ENCODE peak calls at places on chromosomes 5 and 9, in eight cellular contexts. One of them, this sample, is unnamed.

GRCh38 chr5:40827479-40827977 is 7.5 kb downstream of the RPL37 start:
- DNase-seq in T-helper 17 cell: no peak
- DNase-seq in breast epithelium: no peak
- DNase-seq in GM23338: no peak
- DNase-seq in NCI-H524: no peak
- DNase-seq in effector CD8-positive, alpha-beta T cell: no peak
- DNase-seq in stimulated activated CD4-positive, alpha-beta T cell treated with anti-CD3 and anti-CD28 coated beads, Interleukin-1b, Interleukin-23, amount 100 ng/mL, for 24 hours: no peak
- DNase-seq in NCI-H1436: no peak
- DNase-seq in this sample: no peak

GRCh38 chr9:133285252-133285775 is 10.3 kb upstream of the ABO start:
- DNase-seq in T-helper 17 cell: no peak
- DNase-seq in breast epithelium: no peak
- DNase-seq in GM23338: no peak
- DNase-seq in NCI-H524: no peak
- DNase-seq in effector CD8-positive, alpha-beta T cell: no peak
- DNase-seq in stimulated activated CD4-positive, alpha-beta T cell treated with anti-CD3 and anti-CD28 coated beads, Interleukin-1b, Interleukin-23, amount 100 ng/mL, for 24 hours: no peak
- DNase-seq in NCI-H1436: no peak
- DNase-seq in this sample: no peak

GRCh38 chr5:77776606-77777206 is 567 bp upstream of the TBCA start:
- DNase-seq in T-helper 17 cell: no peak
- DNase-seq in breast epithelium: no peak
- DNase-seq in GM23338: no peak
- DNase-seq in NCI-H524: no peak
- DNase-seq in effector CD8-positive, alpha-beta T cell: no peak
- DNase-seq in stimulated activated CD4-positive, alpha-beta T cell treated with anti-CD3 and anti-CD28 coated beads, Interleukin-1b, Interleukin-23, amount 100 ng/mL, for 24 hours: no peak
- DNase-seq in NCI-H1436: no peak
- DNase-seq in this sample: no peak

GRCh38 chr5:132785355-132785754 is 8.3 kb upstream of the SEPTIN8 start:
- DNase-seq in T-helper 17 cell: no peak
- DNase-seq in breast epithelium: no peak
- DNase-seq in GM23338: no peak
- DNase-seq in NCI-H524: no peak
- DNase-seq in effector CD8-positive, alpha-beta T cell: no peak
- DNase-seq in stimulated activated CD4-positive, alpha-beta T cell treated with anti-CD3 and anti-CD28 coated beads, Interleukin-1b, Interleukin-23, amount 100 ng/mL, for 24 hours: no peak
- DNase-seq in NCI-H1436: no peak
- DNase-seq in this sample: no peak

GRCh38 chr5:109411627-109412026 is 1.9 kb upstream of the PJA2 start:
- DNase-seq in T-helper 17 cell: no peak
- DNase-seq in breast epithelium: no peak
- DNase-seq in GM23338: no peak
- DNase-seq in NCI-H524: no peak
- DNase-seq in effector CD8-positive, alpha-beta T cell: no peak
- DNase-seq in stimulated activated CD4-positive, alpha-beta T cell treated with anti-CD3 and anti-CD28 coated beads, Interleukin-1b, Interleukin-23, amount 100 ng/mL, for 24 hours: no peak
- DNase-seq in NCI-H1436: no peak
- DNase-seq in this sample: no peak

GRCh38 chr9:95229230-95229933 is 88.1 kb downstream of the FANCC start:
- DNase-seq in T-helper 17 cell: no peak
- DNase-seq in breast epithelium: no peak
- DNase-seq in GM23338: no peak
- DNase-seq in NCI-H524: no peak
- DNase-seq in effector CD8-positive, alpha-beta T cell: no peak
- DNase-seq in stimulated activated CD4-positive, alpha-beta T cell treated with anti-CD3 and anti-CD28 coated beads, Interleukin-1b, Interleukin-23, amount 100 ng/mL, for 24 hours: no peak
- DNase-seq in NCI-H1436: no peak
- DNase-seq in this sample: no peak

GRCh38 chr5:129103397-129103796 is 8.8 kb downstream of the ISOC1 start:
- DNase-seq in T-helper 17 cell: no peak
- DNase-seq in breast epithelium: no peak
- DNase-seq in GM23338: no peak
- DNase-seq in NCI-H524: no peak
- DNase-seq in effector CD8-positive, alpha-beta T cell: no peak
- DNase-seq in stimulated activated CD4-positive, alpha-beta T cell treated with anti-CD3 and anti-CD28 coated beads, Interleukin-1b, Interleukin-23, amount 100 ng/mL, for 24 hours: no peak
- DNase-seq in NCI-H1436: no peak
- DNase-seq in this sample: no peak

GRCh38 chr5:147554285-147554817 is 44.5 kb upstream of the DPYSL3 start:
- DNase-seq in T-helper 17 cell: no peak
- DNase-seq in breast epithelium: no peak
- DNase-seq in GM23338: no peak
- DNase-seq in NCI-H524: no peak
- DNase-seq in effector CD8-positive, alpha-beta T cell: no peak
- DNase-seq in stimulated activated CD4-positive, alpha-beta T cell treated with anti-CD3 and anti-CD28 coated beads, Interleukin-1b, Interleukin-23, amount 100 ng/mL, for 24 hours: no peak
- DNase-seq in NCI-H1436: peak
- DNase-seq in this sample: no peak

GRCh38 chr5:54224083-54224836 is 86.1 kb downstream of the ARL15 start:
- DNase-seq in T-helper 17 cell: no peak
- DNase-seq in breast epithelium: no peak
- DNase-seq in GM23338: no peak
- DNase-seq in NCI-H524: no peak
- DNase-seq in effector CD8-positive, alpha-beta T cell: no peak
- DNase-seq in stimulated activated CD4-positive, alpha-beta T cell treated with anti-CD3 and anti-CD28 coated beads, Interleukin-1b, Interleukin-23, amount 100 ng/mL, for 24 hours: no peak
- DNase-seq in NCI-H1436: no peak
- DNase-seq in this sample: no peak

GRCh38 chr5:177327539-177328522 is 16.1 kb upstream of the MXD3 start:
- DNase-seq in T-helper 17 cell: no peak
- DNase-seq in breast epithelium: no peak
- DNase-seq in GM23338: no peak
- DNase-seq in NCI-H524: no peak
- DNase-seq in effector CD8-positive, alpha-beta T cell: no peak
- DNase-seq in stimulated activated CD4-positive, alpha-beta T cell treated with anti-CD3 and anti-CD28 coated beads, Interleukin-1b, Interleukin-23, amount 100 ng/mL, for 24 hours: no peak
- DNase-seq in NCI-H1436: no peak
- DNase-seq in this sample: no peak